ENCODE peak calls at places on chromosome 17, in four cellular contexts. P is stomach, K is HepG2, L is endothelial cell of umbilical vein. Q is an unnamed sample.

GRCh38 chr17:77126519-77126918 is 14.2 kb upstream of the SEC14L1 start:
- DNase-seq in P (peak; percentile 83), K (no peak), L (peak; percentile 73), Q (no peak)

GRCh38 chr17:34275881-34276280 is 5.9 kb downstream of the CCL7 start:
- DNase-seq in P (no peak), K (no peak), L (peak; percentile 90), Q (no peak)

GRCh38 chr17:63950940-63951907 is 19.1 kb upstream of the CD79B start:
- DNase-seq in P (peak; percentile 71), K (peak; percentile 62), L (no peak), Q (peak; percentile 44)

GRCh38 chr17:7313890-7314718 is 1.1 kb downstream of the GPS2 start:
- DNase-seq in P (no peak), K (no peak), L (no peak), Q (no peak)

GRCh38 chr17:41975099-41976083 is 8.8 kb downstream of the CNP start:
- DNase-seq in P (no peak), K (no peak), L (no peak), Q (no peak)

GRCh38 chr17:79806863-79807720 is 10.2 kb upstream of the CBX8 start:
- DNase-seq in P (no peak), K (no peak), L (no peak), Q (no peak)

GRCh38 chr17:17907469-17907868 is 64.7 kb downstream of the TOM1L2 start:
- DNase-seq in P (no peak), K (no peak), L (no peak), Q (no peak)

GRCh38 chr17:77382356-77382911 is 241.7 kb downstream of the SEC14L1 start:
- DNase-seq in P (no peak), K (peak; percentile 45), L (no peak), Q (no peak)

GRCh38 chr17:21228845-21229244 is 14.9 kb upstream of the TMEM11 start:
- DNase-seq in P (no peak), K (no peak), L (no peak), Q (no peak)

GRCh38 chr17:48544356-48545021 is 420 bp downstream of the HOXB2 start:
- DNase-seq in P (peak; percentile 62), K (no peak), L (peak; percentile 87), Q (peak; percentile 16)

GRCh38 chr17:35749560-35750412 is 3.3 kb downstream of the GAS2L2 start:
- DNase-seq in P (peak; percentile 38), K (no peak), L (no peak), Q (no peak)

GRCh38 chr17:10151667-10152496 is 46.5 kb downstream of the GAS7 start:
- DNase-seq in P (peak; percentile 27), K (no peak), L (no peak), Q (no peak)

GRCh38 chr17:27743288-27743885 is 56.9 kb downstream of the NOS2 start:
- DNase-seq in P (no peak), K (no peak), L (no peak), Q (no peak)

GRCh38 chr17:35243459-35244204 is 760 bp downstream of the SLFN5 start:
- DNase-seq in P (peak; percentile 49), K (no peak), L (peak; percentile 77), Q (peak; percentile 46)

GRCh38 chr17:82820278-82821251 is 19.3 kb downstream of the ZNF750 start:
- DNase-seq in P (no peak), K (no peak), L (no peak), Q (no peak)

GRCh38 chr17:27755706-27756466 is 44.4 kb downstream of the NOS2 start:
- DNase-seq in P (no peak), K (no peak), L (no peak), Q (no peak)

GRCh38 chr17:3544365-3544764 is 13.2 kb downstream of the TRPV3 start:
- DNase-seq in P (no peak), K (no peak), L (no peak), Q (no peak)

GRCh38 chr17:42184717-42185496 is at the start of gene HCRT:
- DNase-seq in P (no peak), K (no peak), L (no peak), Q (no peak)

GRCh38 chr17:42378597-42379594 is 9.3 kb downstream of the STAT3 start:
- DNase-seq in P (no peak), K (no peak), L (peak; percentile 72), Q (no peak)

GRCh38 chr17:28842282-28843012 is at the start of gene FAM222B:
- DNase-seq in P (peak; percentile 84), K (peak; percentile 79), L (peak; percentile 87), Q (peak; percentile 63)

GRCh38 chr17:51496378-51496777 is 236.0 kb downstream of the UTP18 start:
- DNase-seq in P (no peak), K (no peak), L (no peak), Q (no peak)

GRCh38 chr17:1989135-1989534 is 36.0 kb downstream of the RTN4RL1 start:
- DNase-seq in P (no peak), K (no peak), L (no peak), Q (no peak)

GRCh38 chr17:21167303-21167702 is 40.5 kb downstream of the DHRS7B start:
- DNase-seq in P (no peak), K (no peak), L (no peak), Q (no peak)

GRCh38 chr17:35242158-35242804 is 591 bp upstream of the SLFN5 start:
- DNase-seq in P (peak; percentile 85), K (peak; percentile 53), L (peak; percentile 56), Q (peak; percentile 83)

GRCh38 chr17:15740570-15741120 is 8.6 kb downstream of the TBC1D26 start:
- DNase-seq in P (no peak), K (no peak), L (no peak), Q (no peak)

GRCh38 chr17:19238167-19238505 is 970 bp downstream of the EPN2 start:
- DNase-seq in P (peak; percentile 55), K (no peak), L (peak; percentile 27), Q (peak; percentile 46)

GRCh38 chr17:43909537-43910231 is 2.3 kb upstream of the MPP2 start:
- DNase-seq in P (no peak), K (no peak), L (no peak), Q (no peak)

GRCh38 chr17:30920282-30920681 is 1.5 kb upstream of the ADAP2 start:
- DNase-seq in P (no peak), K (peak; percentile 27), L (peak; percentile 57), Q (no peak)

GRCh38 chr17:47352848-47353247 is 29.1 kb downstream of the EFCAB13 start:
- DNase-seq in P (no peak), K (no peak), L (no peak), Q (no peak)

GRCh38 chr17:1644493-1645206 is 882 bp downstream of the SCARF1 start:
- DNase-seq in P (no peak), K (no peak), L (peak; percentile 60), Q (no peak)

GRCh38 chr17:29054835-29055234 is 11.9 kb downstream of the PIPOX start:
- DNase-seq in P (no peak), K (no peak), L (no peak), Q (no peak)

GRCh38 chr17:14203392-14203791 is 33.3 kb downstream of the CDRT15 start:
- DNase-seq in P (no peak), K (no peak), L (no peak), Q (no peak)

GRCh38 chr17:76511562-76512365 is 10.5 kb upstream of the RHBDF2 start:
- DNase-seq in P (no peak), K (no peak), L (no peak), Q (no peak)

GRCh38 chr17:15422392-15422957 is 44.9 kb downstream of the CDRT4 start:
- DNase-seq in P (no peak), K (no peak), L (no peak), Q (no peak)

GRCh38 chr17:66373079-66373478 is 70.7 kb downstream of the PRKCA start:
- DNase-seq in P (no peak), K (no peak), L (no peak), Q (no peak)

GRCh38 chr17:76686538-76687277 is 24.1 kb downstream of the MXRA7 start:
- DNase-seq in P (no peak), K (no peak), L (no peak), Q (no peak)

GRCh38 chr17:78718575-78719209 is 63.4 kb downstream of the CYTH1 start:
- DNase-seq in P (no peak), K (no peak), L (no peak), Q (no peak)

GRCh38 chr17:78717431-78717980 is 64.6 kb downstream of the CYTH1 start:
- DNase-seq in P (no peak), K (peak; percentile 39), L (peak; percentile 44), Q (peak; percentile 53)

GRCh38 chr17:78722101-78722761 is 59.8 kb downstream of the CYTH1 start:
- DNase-seq in P (no peak), K (no peak), L (no peak), Q (no peak)

GRCh38 chr17:78716814-78717393 is 65.2 kb downstream of the CYTH1 start:
- DNase-seq in P (peak; percentile 87), K (no peak), L (peak; percentile 57), Q (peak; percentile 81)

GRCh38 chr17:78719630-78720298 is 62.3 kb downstream of the CYTH1 start:
- DNase-seq in P (no peak), K (no peak), L (no peak), Q (no peak)
- TF ChIP-seq POLR2AphosphoS5 in P (no peak), K (no peak), L (no peak), Q (no peak)

DNA sequence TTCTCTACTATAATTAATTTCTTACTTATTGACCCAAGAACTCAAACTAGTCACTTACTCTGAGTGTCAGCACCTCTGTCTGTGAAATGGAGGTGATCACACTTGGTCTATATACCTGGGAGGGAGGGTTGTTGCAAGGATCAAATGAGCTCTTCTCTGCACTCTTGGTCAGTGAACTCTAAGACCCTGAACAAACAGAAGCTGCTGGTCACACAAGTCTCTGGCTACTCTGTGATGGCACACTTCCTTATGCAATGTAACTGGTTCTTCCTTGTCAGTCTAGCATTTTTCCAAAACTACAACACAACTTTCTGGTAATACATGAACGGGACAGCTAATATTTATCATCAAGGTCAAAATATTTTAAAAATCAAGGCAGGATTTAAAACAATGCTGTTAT is 40.7 kb downstream of the GNA13 start:
- DNase-seq in P (no peak), K (peak; percentile 35), L (no peak), Q (no peak)
- H3K4me1 ChIP-seq in P (peaks cover 22% of the 10 kb centered on the region), K (peaks cover 38% of the 10 kb centered on the region), L (no peaks in the 10 kb centered on the region), Q (no peaks in the 10 kb centered on the region)

DNA sequence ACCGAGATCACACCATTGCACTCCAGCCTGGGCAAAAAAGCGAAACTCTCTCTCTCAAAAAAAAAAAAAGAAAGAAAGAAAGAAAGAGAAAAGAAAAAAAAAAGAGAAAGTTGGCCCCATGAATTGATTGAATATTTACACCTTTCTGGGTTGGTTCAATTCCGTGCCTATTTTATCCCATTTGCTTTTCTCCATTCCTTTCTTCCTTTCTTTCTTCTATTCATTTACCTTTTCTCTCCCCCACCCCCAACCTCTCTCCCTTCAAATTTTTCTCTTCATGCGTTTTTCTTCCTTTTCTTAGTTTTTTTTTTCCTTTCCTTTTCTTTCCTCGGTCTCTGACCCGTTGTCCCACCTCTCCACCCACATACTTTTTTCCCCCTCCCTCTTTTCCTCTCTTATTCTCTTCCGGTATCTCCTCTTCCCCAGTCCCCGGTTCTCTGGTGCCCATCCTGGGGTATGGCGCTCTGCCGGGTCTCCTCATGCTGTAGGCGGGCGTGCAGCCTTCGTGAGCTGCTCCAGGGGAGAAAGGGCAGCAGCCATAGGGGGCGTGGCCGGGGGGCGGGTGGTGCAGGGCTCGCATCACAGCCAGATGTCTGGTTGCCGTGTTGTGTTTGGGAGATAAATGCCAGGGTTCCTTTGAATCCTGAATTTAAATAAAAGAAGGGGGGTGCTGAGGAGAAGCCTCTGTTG is 5.3 kb upstream of the COL1A1 start:
- DNase-seq in P (no peak), K (no peak), L (no peak), Q (no peak)
- TF ChIP-seq POLR2AphosphoS5 in P (no peak), K (no peak), L (no peak), Q (no peak)

DNA sequence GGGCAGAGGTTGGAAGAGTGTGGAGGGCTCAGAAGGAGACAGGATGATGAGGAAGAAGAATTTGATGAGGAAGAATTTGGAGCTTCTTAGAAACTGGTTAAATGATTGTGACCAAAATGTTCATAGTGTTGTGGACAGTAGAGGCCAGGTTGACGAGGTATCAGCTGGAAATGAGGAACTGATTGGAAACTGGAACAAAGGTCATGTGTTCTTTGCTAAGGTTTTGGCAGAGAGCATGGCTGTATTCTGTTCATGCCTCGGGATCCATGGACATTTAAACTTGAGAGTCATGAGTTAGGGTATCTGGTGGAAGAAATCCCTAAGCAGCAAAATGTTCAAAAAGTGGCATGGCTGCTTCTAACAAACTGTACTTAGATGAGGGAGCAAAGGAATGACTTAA is 19.3 kb downstream of the CHMP6 start:
- DNase-seq in P (no peak), K (no peak), L (no peak), Q (no peak)
- H3K4me1 ChIP-seq in P (no peaks in the 10 kb centered on the region), K (peaks cover 28% of the 10 kb centered on the region), L (no peaks in the 10 kb centered on the region), Q (no peaks in the 10 kb centered on the region)